ENCODE peak calls at places on chromosomes 5 and 9, in six cellular contexts. One of them, this sample, is unnamed.

GRCh38 chr5:169583424-169584215 is at the start of gene SPDL1:
- DNase-seq in Ammon's horn: peak; percentile 96
- DNase-seq in stimulated activated CD4-positive, alpha-beta T cell treated with anti-CD3 and anti-CD28 coated beads, Interleukin-1b, Interleukin-23, amount 100 ng/mL, for 24 hours: peak; percentile 74
- DNase-seq in ELR: peak; percentile 98
- DNase-seq in stimulated activated CD8-positive, alpha-beta memory T cell treated with anti-CD3 and anti-CD28 coated beads, Interleukin-4, amount 100 ng/mL, for 4 hours: peak; percentile 77
- DNase-seq in T-cell: peak; percentile 92
- DNase-seq in this sample: peak; percentile 70

GRCh38 chr5:5667136-5667554 is 244.7 kb downstream of the ICE1 start:
- DNase-seq in Ammon's horn: no peak
- DNase-seq in T-cell: no peak
- DNase-seq in stimulated activated CD8-positive, alpha-beta memory T cell treated with anti-CD3 and anti-CD28 coated beads, Interleukin-4, amount 100 ng/mL, for 4 hours: no peak
- DNase-seq in ELR: no peak
- DNase-seq in stimulated activated CD4-positive, alpha-beta T cell treated with anti-CD3 and anti-CD28 coated beads, Interleukin-1b, Interleukin-23, amount 100 ng/mL, for 24 hours: no peak
- DNase-seq in this sample: no peak

GRCh38 chr5:139660105-139660915 is 12.2 kb downstream of the CXXC5 start:
- DNase-seq in ELR: peak; percentile 60
- DNase-seq in stimulated activated CD8-positive, alpha-beta memory T cell treated with anti-CD3 and anti-CD28 coated beads, Interleukin-4, amount 100 ng/mL, for 4 hours: no peak
- DNase-seq in Ammon's horn: peak; percentile 95
- DNase-seq in stimulated activated CD4-positive, alpha-beta T cell treated with anti-CD3 and anti-CD28 coated beads, Interleukin-1b, Interleukin-23, amount 100 ng/mL, for 24 hours: no peak
- DNase-seq in T-cell: no peak
- DNase-seq in this sample: peak; percentile 21

GRCh38 chr5:115601709-115602584 is at the start of gene TICAM2:
- DNase-seq in T-cell: peak; percentile 59
- DNase-seq in stimulated activated CD8-positive, alpha-beta memory T cell treated with anti-CD3 and anti-CD28 coated beads, Interleukin-4, amount 100 ng/mL, for 4 hours: peak; percentile 3
- DNase-seq in ELR: peak; percentile 83
- DNase-seq in Ammon's horn: peak; percentile 73
- DNase-seq in stimulated activated CD4-positive, alpha-beta T cell treated with anti-CD3 and anti-CD28 coated beads, Interleukin-1b, Interleukin-23, amount 100 ng/mL, for 24 hours: no peak
- DNase-seq in this sample: no peak

GRCh38 chr9:37618817-37619216 is 26.4 kb upstream of the TOMM5 start:
- DNase-seq in stimulated activated CD8-positive, alpha-beta memory T cell treated with anti-CD3 and anti-CD28 coated beads, Interleukin-4, amount 100 ng/mL, for 4 hours: no peak
- DNase-seq in Ammon's horn: no peak
- DNase-seq in stimulated activated CD4-positive, alpha-beta T cell treated with anti-CD3 and anti-CD28 coated beads, Interleukin-1b, Interleukin-23, amount 100 ng/mL, for 24 hours: no peak
- DNase-seq in ELR: peak; percentile 83
- DNase-seq in T-cell: no peak
- DNase-seq in this sample: no peak

GRCh38 chr5:4054092-4054491 is 458.5 kb downstream of the IRX1 start:
- DNase-seq in stimulated activated CD4-positive, alpha-beta T cell treated with anti-CD3 and anti-CD28 coated beads, Interleukin-1b, Interleukin-23, amount 100 ng/mL, for 24 hours: no peak
- DNase-seq in stimulated activated CD8-positive, alpha-beta memory T cell treated with anti-CD3 and anti-CD28 coated beads, Interleukin-4, amount 100 ng/mL, for 4 hours: no peak
- DNase-seq in T-cell: no peak
- DNase-seq in ELR: no peak
- DNase-seq in Ammon's horn: no peak
- DNase-seq in this sample: no peak

GRCh38 chr9:16417101-16417500 is 453.4 kb downstream of the BNC2 start:
- DNase-seq in Ammon's horn: no peak
- DNase-seq in T-cell: no peak
- DNase-seq in stimulated activated CD8-positive, alpha-beta memory T cell treated with anti-CD3 and anti-CD28 coated beads, Interleukin-4, amount 100 ng/mL, for 4 hours: no peak
- DNase-seq in stimulated activated CD4-positive, alpha-beta T cell treated with anti-CD3 and anti-CD28 coated beads, Interleukin-1b, Interleukin-23, amount 100 ng/mL, for 24 hours: no peak
- DNase-seq in ELR: peak; percentile 93
- DNase-seq in this sample: peak; percentile 71

GRCh38 chr5:73596705-73597328 is 29.2 kb upstream of the ARHGEF28 start:
- DNase-seq in stimulated activated CD4-positive, alpha-beta T cell treated with anti-CD3 and anti-CD28 coated beads, Interleukin-1b, Interleukin-23, amount 100 ng/mL, for 24 hours: no peak
- DNase-seq in T-cell: no peak
- DNase-seq in ELR: peak; percentile 82
- DNase-seq in Ammon's horn: peak; percentile 7
- DNase-seq in stimulated activated CD8-positive, alpha-beta memory T cell treated with anti-CD3 and anti-CD28 coated beads, Interleukin-4, amount 100 ng/mL, for 4 hours: no peak
- DNase-seq in this sample: no peak

GRCh38 chr5:35319231-35320002 is 89.1 kb upstream of the PRLR start:
- DNase-seq in Ammon's horn: peak; percentile 29
- DNase-seq in stimulated activated CD8-positive, alpha-beta memory T cell treated with anti-CD3 and anti-CD28 coated beads, Interleukin-4, amount 100 ng/mL, for 4 hours: no peak
- DNase-seq in T-cell: no peak
- DNase-seq in ELR: peak; percentile 60
- DNase-seq in stimulated activated CD4-positive, alpha-beta T cell treated with anti-CD3 and anti-CD28 coated beads, Interleukin-1b, Interleukin-23, amount 100 ng/mL, for 24 hours: peak; percentile 16
- DNase-seq in this sample: no peak

GRCh38 chr5:32511778-32512374 is 67.3 kb upstream of the ZFR start:
- DNase-seq in stimulated activated CD4-positive, alpha-beta T cell treated with anti-CD3 and anti-CD28 coated beads, Interleukin-1b, Interleukin-23, amount 100 ng/mL, for 24 hours: no peak
- DNase-seq in stimulated activated CD8-positive, alpha-beta memory T cell treated with anti-CD3 and anti-CD28 coated beads, Interleukin-4, amount 100 ng/mL, for 4 hours: no peak
- DNase-seq in ELR: no peak
- DNase-seq in Ammon's horn: no peak
- DNase-seq in T-cell: no peak
- DNase-seq in this sample: no peak

GRCh38 chr5:128409401-128409800 is 128.6 kb downstream of the FBN2 start:
- DNase-seq in stimulated activated CD4-positive, alpha-beta T cell treated with anti-CD3 and anti-CD28 coated beads, Interleukin-1b, Interleukin-23, amount 100 ng/mL, for 24 hours: no peak
- DNase-seq in stimulated activated CD8-positive, alpha-beta memory T cell treated with anti-CD3 and anti-CD28 coated beads, Interleukin-4, amount 100 ng/mL, for 4 hours: no peak
- DNase-seq in ELR: peak; percentile 37
- DNase-seq in Ammon's horn: no peak
- DNase-seq in T-cell: no peak
- DNase-seq in this sample: no peak

GRCh38 chr5:149151717-149152116 is 10.4 kb downstream of the ABLIM3 start:
- DNase-seq in T-cell: no peak
- DNase-seq in Ammon's horn: no peak
- DNase-seq in stimulated activated CD8-positive, alpha-beta memory T cell treated with anti-CD3 and anti-CD28 coated beads, Interleukin-4, amount 100 ng/mL, for 4 hours: no peak
- DNase-seq in stimulated activated CD4-positive, alpha-beta T cell treated with anti-CD3 and anti-CD28 coated beads, Interleukin-1b, Interleukin-23, amount 100 ng/mL, for 24 hours: no peak
- DNase-seq in ELR: peak; percentile 70
- DNase-seq in this sample: no peak

GRCh38 chr9:133819923-133820322 is 81.8 kb upstream of the SARDH start:
- DNase-seq in stimulated activated CD4-positive, alpha-beta T cell treated with anti-CD3 and anti-CD28 coated beads, Interleukin-1b, Interleukin-23, amount 100 ng/mL, for 24 hours: no peak
- DNase-seq in Ammon's horn: no peak
- DNase-seq in ELR: no peak
- DNase-seq in stimulated activated CD8-positive, alpha-beta memory T cell treated with anti-CD3 and anti-CD28 coated beads, Interleukin-4, amount 100 ng/mL, for 4 hours: no peak
- DNase-seq in T-cell: no peak
- DNase-seq in this sample: no peak

This sample was measured in DMS153.